ENCODE peak calls at places on chromosomes 12 and 14, in five cellular contexts. One of them, this sample, is unnamed. For H3K4me1, the result is how much of the 10 kb centered on the place peaks cover.

GRCh38 chr12:129788506-129788905 is 115.3 kb downstream of the TMEM132D start:
- DNase-seq in upper lobe of right lung: no peak
- DNase-seq in A673: no peak
- DNase-seq in adrenal gland: no peak
- DNase-seq in stomach: no peak
- DNase-seq in this sample: no peak

GRCh38 chr14:59187802-59188460 is 536 bp upstream of the DAAM1 start:
- DNase-seq in upper lobe of right lung: no peak
- DNase-seq in stomach: no peak
- DNase-seq in adrenal gland: peak
- DNase-seq in A673: peak
- DNase-seq in this sample: no peak

GRCh38 chr12:56143225-56143624 is 9.2 kb upstream of the MYL6B start:
- DNase-seq in adrenal gland: no peak
- DNase-seq in A673: no peak
- DNase-seq in stomach: no peak
- DNase-seq in upper lobe of right lung: no peak
- DNase-seq in this sample: no peak

GRCh38 chr14:91405241-91405721 is 12.3 kb downstream of the CCDC88C start:
- DNase-seq in stomach: no peak
- DNase-seq in A673: no peak
- DNase-seq in upper lobe of right lung: no peak
- DNase-seq in adrenal gland: no peak
- DNase-seq in this sample: no peak

GRCh38 chr12:24898606-24899005 is 50.3 kb downstream of the BCAT1 start:
- DNase-seq in adrenal gland: no peak
- DNase-seq in A673: no peak
- DNase-seq in upper lobe of right lung: no peak
- DNase-seq in stomach: no peak
- DNase-seq in this sample: no peak

GRCh38 chr12:79895041-79895440 is 39.9 kb downstream of the PPP1R12A start:
- DNase-seq in A673: no peak
- DNase-seq in adrenal gland: no peak
- DNase-seq in stomach: no peak
- DNase-seq in upper lobe of right lung: no peak
- DNase-seq in this sample: no peak

GRCh38 chr12:6949063-6949594 is 2.0 kb upstream of the PTPN6 start:
- DNase-seq in stomach: no peak
- DNase-seq in adrenal gland: peak
- DNase-seq in A673: no peak
- DNase-seq in upper lobe of right lung: peak
- DNase-seq in this sample: no peak

GRCh38 chr12:21301-22189 is 45.0 kb upstream of the IQSEC3 start:
- DNase-seq in stomach: no peak
- DNase-seq in A673: no peak
- DNase-seq in upper lobe of right lung: peak
- DNase-seq in adrenal gland: no peak
- DNase-seq in this sample: peak

GRCh38 chr14:56183631-56184157 is 65.5 kb downstream of the PELI2 start:
- DNase-seq in adrenal gland: no peak
- DNase-seq in stomach: no peak
- DNase-seq in upper lobe of right lung: no peak
- DNase-seq in A673: no peak
- DNase-seq in this sample: no peak

GRCh38 chr12:46908236-46908935 is 82.6 kb upstream of the SLC38A4 start:
- DNase-seq in stomach: no peak
- DNase-seq in upper lobe of right lung: no peak
- DNase-seq in A673: peak
- DNase-seq in adrenal gland: no peak
- DNase-seq in this sample: peak

GRCh38 chr12:14776236-14776959 is 26.9 kb downstream of the WBP11 start:
- DNase-seq in stomach: no peak
- DNase-seq in upper lobe of right lung: no peak
- DNase-seq in A673: peak
- DNase-seq in adrenal gland: no peak
- DNase-seq in this sample: no peak

GRCh38 chr12:2265461-2266167 is 212.8 kb downstream of the CACNA1C start:
- DNase-seq in A673: no peak
- DNase-seq in adrenal gland: no peak
- DNase-seq in stomach: no peak
- DNase-seq in upper lobe of right lung: no peak
- DNase-seq in this sample: no peak

GRCh38 chr12:14426792-14427191 is 61.3 kb downstream of the ATF7IP start:
- DNase-seq in upper lobe of right lung: no peak
- DNase-seq in A673: no peak
- DNase-seq in adrenal gland: no peak
- DNase-seq in stomach: no peak
- DNase-seq in this sample: no peak

GRCh38 chr14:94052662-94053061 is 26.5 kb downstream of the OTUB2 start:
- DNase-seq in adrenal gland: no peak
- DNase-seq in stomach: no peak
- DNase-seq in A673: no peak
- DNase-seq in upper lobe of right lung: no peak
- DNase-seq in this sample: no peak

GRCh38 chr14:92014014-92014413 is 25.8 kb downstream of the TRIP11 start:
- DNase-seq in stomach: no peak
- DNase-seq in upper lobe of right lung: no peak
- DNase-seq in adrenal gland: no peak
- DNase-seq in A673: no peak
- DNase-seq in this sample: no peak

GRCh38 chr12:92538970-92539749 is 163.6 kb upstream of the PLEKHG7 start:
- DNase-seq in stomach: no peak
- DNase-seq in upper lobe of right lung: no peak
- DNase-seq in adrenal gland: no peak
- DNase-seq in A673: peak
- DNase-seq in this sample: peak

GRCh38 chr12:98868076-98868475 is 223.0 kb downstream of the APAF1 start:
- DNase-seq in stomach: no peak
- DNase-seq in A673: no peak
- DNase-seq in upper lobe of right lung: no peak
- DNase-seq in adrenal gland: no peak
- DNase-seq in this sample: no peak

GRCh38 chr14:81727243-81727642 is 193.6 kb upstream of the SEL1L start:
- DNase-seq in adrenal gland: peak
- DNase-seq in stomach: peak
- DNase-seq in A673: peak
- DNase-seq in upper lobe of right lung: no peak
- DNase-seq in this sample: peak

GRCh38 chr12:29133141-29133540 is 15.9 kb upstream of the FAR2 start:
- DNase-seq in stomach: no peak
- DNase-seq in adrenal gland: no peak
- DNase-seq in upper lobe of right lung: no peak
- DNase-seq in A673: no peak
- DNase-seq in this sample: no peak

GRCh38 chr12:107779077-107779840 is 4.8 kb downstream of the ASCL4 start:
- DNase-seq in upper lobe of right lung: no peak
- DNase-seq in A673: no peak
- DNase-seq in stomach: no peak
- DNase-seq in adrenal gland: no peak
- DNase-seq in this sample: no peak

GRCh38 chr12:107967170-107967569 is 161.9 kb upstream of the WSCD2 start:
- DNase-seq in stomach: no peak
- DNase-seq in adrenal gland: no peak
- DNase-seq in upper lobe of right lung: no peak
- DNase-seq in A673: no peak
- DNase-seq in this sample: no peak

GRCh38 chr14:50040401-50040775 is 76.0 kb downstream of the VCPKMT start:
- DNase-seq in adrenal gland: no peak
- DNase-seq in upper lobe of right lung: no peak
- DNase-seq in stomach: peak
- DNase-seq in A673: peak
- DNase-seq in this sample: no peak

GRCh38 chr12:92444763-92445162 is 258.0 kb upstream of the PLEKHG7 start:
- DNase-seq in A673: no peak
- DNase-seq in adrenal gland: peak
- DNase-seq in stomach: no peak
- DNase-seq in upper lobe of right lung: no peak
- DNase-seq in this sample: no peak

GRCh38 chr12:130920711-130921381 is 32.9 kb upstream of the ADGRD1 start:
- DNase-seq in A673: no peak
- DNase-seq in upper lobe of right lung: peak
- DNase-seq in stomach: peak
- DNase-seq in adrenal gland: no peak
- DNase-seq in this sample: no peak

GRCh38 chr12:52681551-52682380 is 1.6 kb upstream of the KRT1 start:
- DNase-seq in A673: no peak
- DNase-seq in stomach: no peak
- DNase-seq in upper lobe of right lung: no peak
- DNase-seq in adrenal gland: no peak
- DNase-seq in this sample: no peak

GRCh38 chr12:89227774-89228173 is 124.5 kb downstream of the DUSP6 start:
- DNase-seq in A673: no peak
- DNase-seq in stomach: no peak
- DNase-seq in upper lobe of right lung: no peak
- DNase-seq in adrenal gland: no peak
- DNase-seq in this sample: no peak

GRCh38 chr12:122467983-122468382 is 32.7 kb downstream of the ZCCHC8 start:
- DNase-seq in stomach: no peak
- DNase-seq in A673: no peak
- DNase-seq in upper lobe of right lung: no peak
- DNase-seq in adrenal gland: no peak
- DNase-seq in this sample: no peak

GRCh38 chr12:122474324-122474716 is 26.4 kb downstream of the ZCCHC8 start:
- DNase-seq in stomach: no peak
- DNase-seq in adrenal gland: no peak
- DNase-seq in upper lobe of right lung: no peak
- DNase-seq in A673: no peak
- DNase-seq in this sample: no peak

GRCh38 chr12:122473543-122474323 is 27.0 kb downstream of the ZCCHC8 start:
- DNase-seq in adrenal gland: no peak
- DNase-seq in upper lobe of right lung: no peak
- DNase-seq in A673: no peak
- DNase-seq in stomach: peak
- DNase-seq in this sample: no peak

DNA sequence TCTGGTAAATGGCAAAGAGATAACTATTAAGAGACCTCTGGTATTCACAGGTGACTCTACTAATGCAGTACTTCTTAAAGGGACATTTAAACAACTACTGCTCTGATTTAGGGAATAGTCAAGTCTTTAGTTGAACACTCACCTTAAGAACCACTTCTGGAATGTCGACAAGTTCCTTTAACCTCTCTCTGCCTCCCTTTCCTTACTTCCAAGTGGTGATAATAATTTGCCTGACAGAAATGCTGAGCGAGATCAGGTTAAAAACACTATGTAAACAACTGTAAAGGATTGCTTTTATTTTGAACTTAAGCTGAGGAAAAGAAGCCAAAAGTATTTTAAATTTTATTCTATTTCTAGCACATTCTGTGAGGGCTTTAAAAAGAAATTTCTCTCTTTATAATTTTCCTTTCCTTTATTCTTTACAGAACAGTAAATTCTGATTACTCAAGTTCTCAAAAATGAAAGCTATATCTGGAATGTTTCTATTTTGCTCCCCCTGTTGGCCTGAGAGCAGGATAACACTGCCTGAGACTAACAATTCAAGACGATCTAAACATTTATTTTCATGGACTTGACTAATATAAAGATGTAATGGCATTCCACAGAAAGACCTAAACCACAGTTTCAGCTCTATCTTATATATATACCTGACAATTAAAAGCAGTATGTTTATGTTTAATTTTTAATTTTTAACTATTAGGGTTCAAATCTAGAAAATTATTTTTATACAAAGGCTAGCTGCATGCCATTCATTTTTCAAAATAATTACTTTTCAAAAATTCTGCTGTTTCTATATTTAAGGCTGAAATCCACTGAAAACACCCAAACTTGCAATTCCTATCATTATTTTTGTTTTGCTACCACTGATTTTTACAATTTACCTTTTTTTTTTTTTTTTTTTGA is 29.2 kb downstream of the ZCCHC8 start:
- DNase-seq in A673: peak
- DNase-seq in stomach: peak
- DNase-seq in upper lobe of right lung: no peak
- DNase-seq in adrenal gland: no peak
- DNase-seq in this sample: peak
- H3K4me1 ChIP-seq in A673: under half
- H3K4me1 ChIP-seq in stomach: under half
- H3K4me1 ChIP-seq in upper lobe of right lung: under half
- H3K4me1 ChIP-seq in adrenal gland: under half
- H3K4me1 ChIP-seq in this sample: under half

DNA sequence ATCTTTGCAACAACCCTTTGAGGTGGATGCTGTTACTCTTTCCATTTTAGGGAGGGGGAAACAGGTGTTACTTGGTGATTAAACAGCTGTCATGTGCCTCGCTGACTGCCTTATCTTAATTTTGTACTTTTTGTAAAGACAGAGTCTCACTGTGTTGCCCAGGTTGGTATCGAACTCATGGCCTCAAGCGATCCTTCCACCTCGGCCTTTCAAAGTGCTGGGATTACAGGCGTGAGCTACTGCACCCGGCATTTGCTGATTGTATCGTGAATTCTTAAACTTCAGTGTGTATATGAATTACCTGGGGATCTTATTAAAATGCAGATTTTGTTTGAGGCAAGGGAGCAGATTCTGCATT is 656 bp downstream of the PSMD9 start:
- DNase-seq in A673: no peak
- DNase-seq in upper lobe of right lung: no peak
- DNase-seq in adrenal gland: no peak
- DNase-seq in stomach: no peak
- DNase-seq in this sample: no peak
- H3K27ac ChIP-seq in A673: peak
- H3K27ac ChIP-seq in upper lobe of right lung: peak
- H3K27ac ChIP-seq in adrenal gland: peak
- H3K27ac ChIP-seq in stomach: peak
- H3K27ac ChIP-seq in this sample: peak

DNA sequence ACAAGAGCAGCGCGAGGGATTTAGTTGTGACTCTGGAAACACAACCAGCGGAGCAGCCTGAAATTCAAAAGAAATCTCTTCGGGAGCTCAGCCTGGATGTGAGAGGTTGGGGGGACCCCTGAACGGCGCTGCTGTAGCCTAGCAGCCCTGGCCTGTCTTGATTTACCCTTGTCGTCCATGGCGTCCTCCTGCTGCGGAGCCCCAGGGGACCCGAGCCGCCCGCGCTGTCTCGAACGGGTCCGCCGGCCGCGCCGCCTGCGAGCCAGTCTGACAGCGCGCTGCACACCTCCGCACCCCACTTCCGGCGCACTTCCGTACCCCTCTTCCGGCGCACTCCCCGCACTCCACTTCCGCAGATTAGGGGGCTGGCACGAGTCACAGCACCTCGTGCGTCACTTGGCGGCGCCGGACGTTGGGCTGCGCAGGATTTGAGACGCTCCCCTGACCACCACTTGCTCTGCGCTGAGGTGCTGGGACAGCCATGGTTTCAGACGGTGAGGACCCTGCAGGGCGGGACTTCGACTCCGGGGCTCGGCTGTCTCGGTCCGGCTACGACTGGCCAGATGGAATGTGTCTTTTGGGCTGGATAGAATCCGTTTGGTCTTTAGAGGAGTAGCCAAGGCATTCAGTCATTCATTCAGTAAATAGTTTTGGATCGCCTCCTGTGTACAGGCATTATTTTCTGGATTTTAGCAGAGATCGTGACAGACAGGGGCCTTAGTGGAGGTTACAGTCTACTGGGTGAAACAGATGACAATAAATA is at the start of the genes EIF2B1 and GTF2H3:
- DNase-seq in upper lobe of right lung: peak
- DNase-seq in adrenal gland: peak
- DNase-seq in stomach: peak
- DNase-seq in A673: peak
- DNase-seq in this sample: peak
- H3K4me1 ChIP-seq in upper lobe of right lung: under half
- H3K4me1 ChIP-seq in adrenal gland: under half
- H3K4me1 ChIP-seq in stomach: under half
- H3K4me1 ChIP-seq in A673: under half
- H3K4me1 ChIP-seq in this sample: under half

GRCh38 chr14:105464501-105464900 is 10.1 kb upstream of the CRIP2 start:
- DNase-seq in adrenal gland: no peak
- DNase-seq in upper lobe of right lung: no peak
- DNase-seq in A673: no peak
- DNase-seq in stomach: no peak
- DNase-seq in this sample: no peak
- H3K27ac ChIP-seq in adrenal gland: no peak
- H3K27ac ChIP-seq in upper lobe of right lung: no peak
- H3K27ac ChIP-seq in A673: no peak
- H3K27ac ChIP-seq in stomach: no peak
- H3K27ac ChIP-seq in this sample: no peak